ENCODE peak calls at places on chromosomes 5 and 9, in nine cellular contexts. Q is BJ, R is left ventricle myocardium superior, B is NCI-H2107, G is left cardiac atrium, X is head of caudate nucleus, D is NCI-H1092, W is right atrium auricular region, N is psoas muscle. K is an unnamed sample.

GRCh38 chr9:82540175-82540574 is 522.8 kb downstream of the RASEF start:
- DNase-seq in R (no peak), G (peak; percentile 14), X (no peak), B (no peak), W (no peak), N (no peak), Q (no peak), D (no peak), K (no peak)

GRCh38 chr5:35938518-35939227 is at the start of gene CAPSL:
- DNase-seq in W (no peak), B (peak; percentile 20), N (no peak), R (no peak), Q (no peak), D (no peak), G (no peak), X (peak; percentile 67), K (no peak)

GRCh38 chr5:59655693-59656309 is 237.7 kb downstream of the PDE4D start:
- DNase-seq in B (no peak), R (no peak), Q (no peak), W (no peak), N (no peak), G (no peak), X (no peak), D (no peak), K (no peak)

GRCh38 chr9:7210854-7211637 is 453.3 kb downstream of the KDM4C start:
- DNase-seq in X (no peak), Q (no peak), R (no peak), B (no peak), W (no peak), D (no peak), G (no peak), N (no peak), K (no peak)

GRCh38 chr5:31410089-31410488 is 121.8 kb downstream of the DROSHA start:
- DNase-seq in B (no peak), N (no peak), X (no peak), G (no peak), D (no peak), Q (no peak), W (no peak), R (no peak), K (no peak)

GRCh38 chr9:124544535-124544934 is 37.3 kb upstream of the NR5A1 start:
- DNase-seq in X (no peak), R (no peak), N (no peak), G (no peak), B (no peak), W (no peak), Q (no peak), D (no peak), K (no peak)

GRCh38 chr5:148750614-148751013 is 75.8 kb upstream of the ADRB2 start:
- DNase-seq in D (no peak), B (no peak), G (no peak), W (no peak), R (no peak), X (no peak), Q (no peak), N (no peak), K (no peak)

GRCh38 chr9:134396825-134397224 is 70.6 kb downstream of the RXRA start:
- DNase-seq in N (no peak), R (no peak), D (no peak), B (no peak), G (no peak), X (no peak), Q (no peak), W (no peak), K (no peak)

GRCh38 chr9:14288433-14288832 is 25.5 kb downstream of the NFIB start:
- DNase-seq in Q (no peak), D (no peak), W (no peak), N (no peak), R (no peak), X (no peak), B (no peak), G (no peak), K (no peak)

GRCh38 chr5:154215531-154215930 is 25.0 kb downstream of the GALNT10 start:
- DNase-seq in Q (no peak), D (no peak), W (no peak), B (no peak), N (no peak), R (no peak), X (no peak), G (no peak), K (no peak)

GRCh38 chr9:976805-977360 is 428 bp downstream of the DMRT3 start:
- DNase-seq in Q (no peak), G (no peak), D (no peak), N (no peak), X (no peak), B (no peak), R (no peak), W (no peak), K (no peak)

GRCh38 chr9:126463426-126463825 is 136.8 kb downstream of the MVB12B start:
- DNase-seq in W (no peak), Q (no peak), G (no peak), R (no peak), N (no peak), B (no peak), D (no peak), X (no peak), K (no peak)

K was measured in aorta.